ENCODE peak calls at places on chromosomes 7 and 10, in six cellular contexts. One of them, this sample, is unnamed.

GRCh38 chr7:28695300-28696261 is 262.5 kb downstream of the TRIL start:
- DNase-seq in H9: no peak
- DNase-seq in neuronal stem cell: peak; percentile 62
- DNase-seq in H1: no peak
- DNase-seq in IMR-90: peak; percentile 22
- DNase-seq in mesendoderm: no peak
- DNase-seq in this sample: no peak

GRCh38 chr7:50685445-50686070 is 97.1 kb downstream of the GRB10 start:
- DNase-seq in H9: no peak
- DNase-seq in neuronal stem cell: no peak
- DNase-seq in H1: no peak
- DNase-seq in IMR-90: no peak
- DNase-seq in mesendoderm: no peak
- DNase-seq in this sample: no peak

GRCh38 chr7:108086962-108087361 is 43.2 kb downstream of the LAMB4 start:
- DNase-seq in H9: no peak
- DNase-seq in neuronal stem cell: no peak
- DNase-seq in H1: no peak
- DNase-seq in IMR-90: peak; percentile 30
- DNase-seq in mesendoderm: no peak
- DNase-seq in this sample: no peak

GRCh38 chr7:5528071-5528814 is 104.6 kb upstream of the TNRC18 start:
- DNase-seq in H9: no peak
- DNase-seq in neuronal stem cell: no peak
- DNase-seq in H1: no peak
- DNase-seq in IMR-90: peak; percentile 36
- DNase-seq in mesendoderm: no peak
- DNase-seq in this sample: peak; percentile 39

GRCh38 chr7:20539201-20539600 is 76.3 kb upstream of the ABCB5 start:
- DNase-seq in H9: no peak
- DNase-seq in neuronal stem cell: no peak
- DNase-seq in H1: no peak
- DNase-seq in IMR-90: no peak
- DNase-seq in mesendoderm: peak; percentile 82
- DNase-seq in this sample: no peak

GRCh38 chr10:118373786-118374185 is 31.7 kb upstream of the FAM204A start:
- DNase-seq in H9: no peak
- DNase-seq in neuronal stem cell: no peak
- DNase-seq in H1: no peak
- DNase-seq in IMR-90: peak; percentile 69
- DNase-seq in mesendoderm: peak; percentile 4
- DNase-seq in this sample: peak; percentile 42

GRCh38 chr7:99340659-99341058 is 15.0 kb downstream of the ARPC1A start:
- DNase-seq in H9: no peak
- DNase-seq in neuronal stem cell: no peak
- DNase-seq in H1: no peak
- DNase-seq in IMR-90: peak; percentile 57
- DNase-seq in mesendoderm: no peak
- DNase-seq in this sample: peak; percentile 18

GRCh38 chr10:21523557-21524008 is 1.9 kb downstream of the SKIDA1 start:
- DNase-seq in H9: no peak
- DNase-seq in neuronal stem cell: no peak
- DNase-seq in H1: no peak
- DNase-seq in IMR-90: peak; percentile 54
- DNase-seq in mesendoderm: peak; percentile 85
- DNase-seq in this sample: peak; percentile 65

GRCh38 chr7:134571746-134572461 is 23.0 kb downstream of the AKR1B15 start:
- DNase-seq in H9: no peak
- DNase-seq in neuronal stem cell: no peak
- DNase-seq in H1: no peak
- DNase-seq in IMR-90: no peak
- DNase-seq in mesendoderm: no peak
- DNase-seq in this sample: no peak

GRCh38 chr7:114759347-114760062 is 162.4 kb upstream of the MDFIC start:
- DNase-seq in H9: no peak
- DNase-seq in neuronal stem cell: no peak
- DNase-seq in H1: no peak
- DNase-seq in IMR-90: peak; percentile 0
- DNase-seq in mesendoderm: no peak
- DNase-seq in this sample: no peak

GRCh38 chr10:95266674-95267095 is 24.1 kb downstream of the PDLIM1 start:
- DNase-seq in H9: no peak
- DNase-seq in neuronal stem cell: peak; percentile 56
- DNase-seq in H1: no peak
- DNase-seq in IMR-90: peak; percentile 88
- DNase-seq in mesendoderm: peak; percentile 99
- DNase-seq in this sample: peak; percentile 97

GRCh38 chr10:55410415-55410885 is 609.4 kb upstream of the PCDH15 start:
- DNase-seq in H9: peak; percentile 44
- DNase-seq in neuronal stem cell: peak; percentile 80
- DNase-seq in H1: peak; percentile 19
- DNase-seq in IMR-90: no peak
- DNase-seq in mesendoderm: peak; percentile 65
- DNase-seq in this sample: peak; percentile 33

GRCh38 chr10:49497358-49497757 is 41.6 kb downstream of the ERCC6 start:
- DNase-seq in H9: no peak
- DNase-seq in neuronal stem cell: no peak
- DNase-seq in H1: no peak
- DNase-seq in IMR-90: no peak
- DNase-seq in mesendoderm: no peak
- DNase-seq in this sample: no peak

GRCh38 chr7:44622342-44623151 is 16.1 kb downstream of the OGDH start:
- DNase-seq in H9: no peak
- DNase-seq in neuronal stem cell: no peak
- DNase-seq in H1: no peak
- DNase-seq in IMR-90: peak; percentile 59
- DNase-seq in mesendoderm: no peak
- DNase-seq in this sample: peak; percentile 77

GRCh38 chr10:42753507-42754154 is 29.0 kb upstream of the BMS1 start:
- DNase-seq in H9: no peak
- DNase-seq in neuronal stem cell: peak; percentile 5
- DNase-seq in H1: no peak
- DNase-seq in IMR-90: no peak
- DNase-seq in mesendoderm: no peak
- DNase-seq in this sample: no peak

GRCh38 chr7:137933270-137934017 is 68.4 kb downstream of the CREB3L2 start:
- DNase-seq in H9: no peak
- DNase-seq in neuronal stem cell: no peak
- DNase-seq in H1: no peak
- DNase-seq in IMR-90: peak; percentile 83
- DNase-seq in mesendoderm: peak; percentile 72
- DNase-seq in this sample: peak; percentile 75

GRCh38 chr7:99737726-99738125 is 2.7 kb upstream of the CYP3A7 start:
- DNase-seq in H9: no peak
- DNase-seq in neuronal stem cell: no peak
- DNase-seq in H1: no peak
- DNase-seq in IMR-90: no peak
- DNase-seq in mesendoderm: no peak
- DNase-seq in this sample: peak; percentile 11

GRCh38 chr10:11527700-11528255 is 83.7 kb downstream of the USP6NL start:
- DNase-seq in H9: no peak
- DNase-seq in neuronal stem cell: no peak
- DNase-seq in H1: no peak
- DNase-seq in IMR-90: peak; percentile 25
- DNase-seq in mesendoderm: no peak
- DNase-seq in this sample: peak; percentile 61

GRCh38 chr10:86234553-86235270 is 131.9 kb downstream of the GRID1 start:
- DNase-seq in H9: no peak
- DNase-seq in neuronal stem cell: peak; percentile 31
- DNase-seq in H1: no peak
- DNase-seq in IMR-90: no peak
- DNase-seq in mesendoderm: peak; percentile 75
- DNase-seq in this sample: no peak

GRCh38 chr7:4681218-4681851 is 760 bp upstream of the FOXK1 start:
- DNase-seq in H9: no peak
- DNase-seq in neuronal stem cell: no peak
- DNase-seq in H1: no peak
- DNase-seq in IMR-90: no peak
- DNase-seq in mesendoderm: no peak
- DNase-seq in this sample: no peak

GRCh38 chr10:119205926-119206602 is 1.3 kb upstream of the GRK5 start:
- DNase-seq in H9: peak; percentile 49
- DNase-seq in neuronal stem cell: no peak
- DNase-seq in H1: no peak
- DNase-seq in IMR-90: no peak
- DNase-seq in mesendoderm: peak; percentile 72
- DNase-seq in this sample: no peak

GRCh38 chr7:44257618-44258422 is 57.0 kb downstream of the YKT6 start:
- DNase-seq in H9: no peak
- DNase-seq in neuronal stem cell: no peak
- DNase-seq in H1: no peak
- DNase-seq in IMR-90: peak; percentile 89
- DNase-seq in mesendoderm: peak; percentile 52
- DNase-seq in this sample: peak; percentile 95

GRCh38 chr7:27555670-27556069 is 107.0 kb downstream of the HIBADH start:
- DNase-seq in H9: no peak
- DNase-seq in neuronal stem cell: no peak
- DNase-seq in H1: no peak
- DNase-seq in IMR-90: no peak
- DNase-seq in mesendoderm: no peak
- DNase-seq in this sample: no peak

GRCh38 chr10:116125180-116125579 is 147.8 kb downstream of the GFRA1 start:
- DNase-seq in H9: no peak
- DNase-seq in neuronal stem cell: no peak
- DNase-seq in H1: no peak
- DNase-seq in IMR-90: no peak
- DNase-seq in mesendoderm: no peak
- DNase-seq in this sample: no peak

GRCh38 chr10:69049564-69049955 is 38.3 kb upstream of the SRGN start:
- DNase-seq in H9: no peak
- DNase-seq in neuronal stem cell: no peak
- DNase-seq in H1: no peak
- DNase-seq in IMR-90: no peak
- DNase-seq in mesendoderm: no peak
- DNase-seq in this sample: no peak

GRCh38 chr7:98836811-98837631 is 32.8 kb downstream of the TMEM130 start:
- DNase-seq in H9: peak; percentile 87
- DNase-seq in neuronal stem cell: peak; percentile 50
- DNase-seq in H1: peak; percentile 44
- DNase-seq in IMR-90: peak; percentile 28
- DNase-seq in mesendoderm: peak; percentile 74
- DNase-seq in this sample: no peak

GRCh38 chr7:70434376-70434775 is 697.6 kb upstream of the GALNT17 start:
- DNase-seq in H9: no peak
- DNase-seq in neuronal stem cell: no peak
- DNase-seq in H1: no peak
- DNase-seq in IMR-90: no peak
- DNase-seq in mesendoderm: no peak
- DNase-seq in this sample: no peak

GRCh38 chr10:62911210-62911963 is 95.2 kb upstream of the EGR2 start:
- DNase-seq in H9: peak; percentile 58
- DNase-seq in neuronal stem cell: peak; percentile 46
- DNase-seq in H1: no peak
- DNase-seq in IMR-90: no peak
- DNase-seq in mesendoderm: peak; percentile 69
- DNase-seq in this sample: no peak

GRCh38 chr10:31999836-32000235 is 56.4 kb downstream of the KIF5B start:
- DNase-seq in H9: no peak
- DNase-seq in neuronal stem cell: no peak
- DNase-seq in H1: no peak
- DNase-seq in IMR-90: no peak
- DNase-seq in mesendoderm: no peak
- DNase-seq in this sample: no peak

GRCh38 chr7:149422914-149423285 is 38.0 kb downstream of the ZNF777 start:
- DNase-seq in H9: peak; percentile 56
- DNase-seq in neuronal stem cell: no peak
- DNase-seq in H1: no peak
- DNase-seq in IMR-90: no peak
- DNase-seq in mesendoderm: no peak
- DNase-seq in this sample: no peak

GRCh38 chr7:120055300-120055699 is 217.7 kb upstream of the KCND2 start:
- DNase-seq in H9: no peak
- DNase-seq in neuronal stem cell: no peak
- DNase-seq in H1: no peak
- DNase-seq in IMR-90: peak; percentile 78
- DNase-seq in mesendoderm: peak; percentile 55
- DNase-seq in this sample: peak; percentile 77

GRCh38 chr7:90701771-90702170 is 105.7 kb downstream of the CDK14 start:
- DNase-seq in H9: peak; percentile 49
- DNase-seq in neuronal stem cell: no peak
- DNase-seq in H1: no peak
- DNase-seq in IMR-90: no peak
- DNase-seq in mesendoderm: peak; percentile 97
- DNase-seq in this sample: no peak

GRCh38 chr10:110304394-110304779 is 333 bp downstream of the SMNDC1 start:
- DNase-seq in H9: no peak
- DNase-seq in neuronal stem cell: no peak
- DNase-seq in H1: no peak
- DNase-seq in IMR-90: no peak
- DNase-seq in mesendoderm: no peak
- DNase-seq in this sample: no peak
- H2AK5ac ChIP-seq in H9: no peak overlapping the region
- H2AK5ac ChIP-seq in neuronal stem cell: peak overlapping the region; percentile 96
- H2AK5ac ChIP-seq in H1: no peak overlapping the region
- H2AK5ac ChIP-seq in IMR-90: no peak overlapping the region
- H2AK5ac ChIP-seq in mesendoderm: no peak overlapping the region
- H2AK5ac ChIP-seq in this sample: no peak overlapping the region

GRCh38 chr10:130409346-130409745 is 273.2 kb downstream of the GLRX3 start:
- DNase-seq in H9: peak; percentile 23
- DNase-seq in neuronal stem cell: no peak
- DNase-seq in H1: no peak
- DNase-seq in IMR-90: no peak
- DNase-seq in mesendoderm: no peak
- DNase-seq in this sample: no peak
- H2BK15ac ChIP-seq in H9: no peak overlapping the region
- H2BK15ac ChIP-seq in neuronal stem cell: no peak overlapping the region
- H2BK15ac ChIP-seq in H1: no peak overlapping the region
- H2BK15ac ChIP-seq in IMR-90: no peak overlapping the region
- H2BK15ac ChIP-seq in mesendoderm: no peak overlapping the region
- H2BK15ac ChIP-seq in this sample: no peak overlapping the region

GRCh38 chr7:40133561-40134427 is 628 bp downstream of the MPLKIP start:
- DNase-seq in H9: no peak
- DNase-seq in neuronal stem cell: no peak
- DNase-seq in H1: no peak
- DNase-seq in IMR-90: peak; percentile 4
- DNase-seq in mesendoderm: no peak
- DNase-seq in this sample: peak; percentile 44
- H2AK5ac ChIP-seq in H9: no peak overlapping the region
- H2AK5ac ChIP-seq in neuronal stem cell: no peak overlapping the region
- H2AK5ac ChIP-seq in H1: no peak overlapping the region
- H2AK5ac ChIP-seq in IMR-90: no peak overlapping the region
- H2AK5ac ChIP-seq in mesendoderm: no peak overlapping the region
- H2AK5ac ChIP-seq in this sample: no peak overlapping the region

GRCh38 chr7:76108540-76109233 is 60.8 kb downstream of the MDH2 start:
- DNase-seq in H9: no peak
- DNase-seq in neuronal stem cell: no peak
- DNase-seq in H1: no peak
- DNase-seq in IMR-90: peak; percentile 24
- DNase-seq in mesendoderm: peak; percentile 4
- DNase-seq in this sample: peak; percentile 75

DNA sequence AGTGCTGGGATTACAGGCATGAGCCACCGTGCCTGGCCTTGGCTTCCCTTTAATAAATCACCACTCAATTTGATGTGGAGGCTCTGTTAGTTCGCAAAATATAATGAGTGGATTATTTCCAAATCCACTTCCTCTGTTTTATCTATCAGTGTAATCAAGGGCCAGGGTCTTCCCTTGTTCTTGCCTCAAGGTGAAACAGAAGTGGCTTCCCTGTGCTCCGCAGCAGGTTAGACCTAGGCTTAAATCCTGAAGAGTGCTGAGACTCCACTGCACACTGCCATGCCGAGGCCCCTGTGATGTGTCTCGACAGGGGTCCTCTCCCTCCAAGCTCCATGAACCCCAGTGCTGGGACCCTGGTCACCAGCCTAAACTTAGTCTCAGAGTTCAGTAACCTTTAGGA is 59.0 kb downstream of the MDH2 start:
- DNase-seq in H9: no peak
- DNase-seq in neuronal stem cell: no peak
- DNase-seq in H1: no peak
- DNase-seq in IMR-90: no peak
- DNase-seq in mesendoderm: no peak
- DNase-seq in this sample: no peak
- H2BK15ac ChIP-seq in H9: no peak overlapping the region
- H2BK15ac ChIP-seq in neuronal stem cell: no peak overlapping the region
- H2BK15ac ChIP-seq in H1: no peak overlapping the region
- H2BK15ac ChIP-seq in IMR-90: no peak overlapping the region
- H2BK15ac ChIP-seq in mesendoderm: no peak overlapping the region
- H2BK15ac ChIP-seq in this sample: no peak overlapping the region

This sample was measured in mesenchymal stem cell.